ENCODE peak calls at places on chromosomes 7 and 10, in six cellular contexts. W, K, L, U, A and D are unnamed samples.

GRCh38 chr7:72183835-72184234 is 228.3 kb downstream of the CALN1 start:
- DNase-seq in W (peak), K (no peak), L (no peak), U (no peak), A (no peak), D (no peak)

GRCh38 chr10:91032614-91033248 is 111.8 kb upstream of the ANKRD1 start:
- DNase-seq in W (no peak), K (peak), L (no peak), U (no peak), A (peak), D (no peak)

GRCh38 chr10:60192986-60193385 is 196.7 kb downstream of the ANK3 start:
- DNase-seq in W (no peak), K (no peak), L (no peak), U (no peak), A (no peak), D (no peak)

GRCh38 chr10:93152136-93152535 is 78.4 kb downstream of the CYP26A1 start:
- DNase-seq in W (peak), K (peak), L (peak), U (no peak), A (no peak), D (no peak)

GRCh38 chr10:113945075-113945686 is 90.7 kb downstream of the NHLRC2 start:
- DNase-seq in W (peak), K (peak), L (no peak), U (no peak), A (no peak), D (no peak)

GRCh38 chr10:3704565-3705360 is 80.2 kb downstream of the KLF6 start:
- DNase-seq in W (no peak), K (peak), L (no peak), U (no peak), A (no peak), D (no peak)

GRCh38 chr7:604038-604883 is 84.6 kb upstream of the PDGFA start:
- DNase-seq in W (peak), K (no peak), L (peak), U (peak), A (peak), D (peak)

GRCh38 chr7:46675456-46675855 is 754.4 kb upstream of the IGFBP3 start:
- DNase-seq in W (no peak), K (peak), L (no peak), U (no peak), A (no peak), D (no peak)

GRCh38 chr10:111556666-111557065 is 479.8 kb downstream of the ADRA2A start:
- DNase-seq in W (no peak), K (no peak), L (no peak), U (no peak), A (no peak), D (no peak)

GRCh38 chr10:94632954-94633353 is 50.6 kb upstream of the CYP2C18 start:
- DNase-seq in W (no peak), K (no peak), L (no peak), U (no peak), A (no peak), D (no peak)

GRCh38 chr7:85471312-85471711 is 284.5 kb upstream of the SEMA3D start:
- DNase-seq in W (no peak), K (no peak), L (peak), U (no peak), A (no peak), D (no peak)

GRCh38 chr7:100584677-100585510 is 1.0 kb downstream of the LRCH4 start:
- DNase-seq in W (peak), K (peak), L (peak), U (no peak), A (no peak), D (no peak)

GRCh38 chr10:121216721-121217181 is 365.6 kb downstream of the WDR11 start:
- DNase-seq in W (no peak), K (no peak), L (no peak), U (no peak), A (peak), D (no peak)

GRCh38 chr10:13458107-13458761 is 70.6 kb downstream of the BEND7 start:
- DNase-seq in W (no peak), K (no peak), L (no peak), U (no peak), A (peak), D (no peak)

GRCh38 chr7:19117081-19117869 is at the start of gene TWIST1:
- DNase-seq in W (peak), K (peak), L (peak), U (no peak), A (no peak), D (no peak)

GRCh38 chr10:88881922-88882645 is 2.0 kb downstream of the STAMBPL1 start:
- DNase-seq in W (no peak), K (no peak), L (peak), U (no peak), A (no peak), D (no peak)

GRCh38 chr10:89296227-89296648 is 5.6 kb upstream of the IFIT2 start:
- DNase-seq in W (no peak), K (peak), L (peak), U (no peak), A (no peak), D (no peak)

GRCh38 chr7:43729924-43730248 is 563 bp upstream of the COA1 start:
- DNase-seq in W (no peak), K (no peak), L (peak), U (no peak), A (no peak), D (no peak)

GRCh38 chr10:2908851-2909630 is 158.3 kb upstream of the PFKP start:
- DNase-seq in W (no peak), K (no peak), L (no peak), U (no peak), A (no peak), D (no peak)

GRCh38 chr7:28572321-28573058 is 160.2 kb downstream of the CREB5 start:
- DNase-seq in W (no peak), K (no peak), L (no peak), U (no peak), A (no peak), D (no peak)

GRCh38 chr10:112461029-112461887 is 14.2 kb downstream of the VTI1A start:
- DNase-seq in W (no peak), K (peak), L (peak), U (no peak), A (no peak), D (no peak)

GRCh38 chr10:70592746-70593512 is 9.6 kb downstream of the PRF1 start:
- DNase-seq in W (no peak), K (no peak), L (no peak), U (no peak), A (no peak), D (no peak)

GRCh38 chr10:111131168-111131799 is 54.5 kb downstream of the ADRA2A start:
- DNase-seq in W (no peak), K (no peak), L (no peak), U (no peak), A (peak), D (no peak)

GRCh38 chr10:86758231-86759072 is 2.0 kb downstream of the BMPR1A start:
- DNase-seq in W (peak), K (peak), L (peak), U (no peak), A (no peak), D (no peak)